ENCODE peak calls at places on chromosomes 1 and 21, in five cellular contexts. S, O, P, L and Q are unnamed samples.

GRCh38 chr1:214327519-214327918 is 46.6 kb downstream of the SMYD2 start:
- DNase-seq in S (no peak), O (no peak), P (no peak), L (no peak), Q (no peak)

GRCh38 chr1:223209293-223209898 is 66.3 kb upstream of the TLR5 start:
- DNase-seq in S (no peak), O (no peak), P (no peak), L (no peak), Q (no peak)

GRCh38 chr1:231983266-231984193 is 356.9 kb downstream of the DISC1 start:
- DNase-seq in O (no peak), P (no peak), L (no peak), S (no peak), Q (no peak)

GRCh38 chr1:201517631-201518030 is 10.7 kb upstream of the CSRP1 start:
- DNase-seq in S (no peak), L (no peak), O (no peak), P (no peak), Q (no peak)

GRCh38 chr1:168081373-168082007 is 55.2 kb downstream of the GPR161 start:
- DNase-seq in O (no peak), S (peak; percentile 93), P (peak; percentile 51), L (no peak), Q (no peak)

GRCh38 chr21:33300701-33301631 is 23.8 kb upstream of the IFNAR1 start:
- DNase-seq in S (no peak), O (no peak), P (no peak), L (no peak), Q (no peak)

GRCh38 chr1:150513275-150513885 is 2.2 kb upstream of the FALEC start:
- DNase-seq in L (no peak), S (no peak), P (no peak), O (no peak), Q (peak; percentile 32)

GRCh38 chr21:46005481-46005881 is 23.9 kb downstream of the COL6A1 start:
- DNase-seq in P (no peak), S (no peak), O (no peak), L (peak; percentile 75), Q (no peak)

GRCh38 chr1:161019767-161020572 is 982 bp downstream of the F11R start:
- DNase-seq in O (peak; percentile 23), L (no peak), S (no peak), P (no peak), Q (no peak)

GRCh38 chr1:211382182-211382713 is 55.6 kb downstream of the TRAF5 start:
- DNase-seq in O (no peak), S (no peak), P (no peak), L (no peak), Q (no peak)
- H3K4me1 ChIP-seq in O (no peaks in the 10 kb centered on the region), S (no peaks in the 10 kb centered on the region), P (peaks cover 8% of the 10 kb centered on the region), L (peaks cover 21% of the 10 kb centered on the region), Q (no peaks in the 10 kb centered on the region)

GRCh38 chr1:69073176-69073575 is 494.5 kb upstream of the LRRC7 start:
- DNase-seq in S (no peak), P (no peak), L (no peak), O (no peak), Q (no peak)
- TF ChIP-seq CTCF in S (no peak), P (no peak), L (no peak), O (no peak), Q (no peak)

GRCh38 chr1:226722901-226723639 is 16.0 kb downstream of the ITPKB start:
- DNase-seq in L (no peak), P (no peak), S (no peak), O (no peak), Q (no peak)
- H3K4me1 ChIP-seq in L (peaks cover 41% of the 10 kb centered on the region), P (peaks cover 28% of the 10 kb centered on the region), S (peaks cover 9% of the 10 kb centered on the region), O (peaks cover 30% of the 10 kb centered on the region), Q (peaks cover 33% of the 10 kb centered on the region)

DNA sequence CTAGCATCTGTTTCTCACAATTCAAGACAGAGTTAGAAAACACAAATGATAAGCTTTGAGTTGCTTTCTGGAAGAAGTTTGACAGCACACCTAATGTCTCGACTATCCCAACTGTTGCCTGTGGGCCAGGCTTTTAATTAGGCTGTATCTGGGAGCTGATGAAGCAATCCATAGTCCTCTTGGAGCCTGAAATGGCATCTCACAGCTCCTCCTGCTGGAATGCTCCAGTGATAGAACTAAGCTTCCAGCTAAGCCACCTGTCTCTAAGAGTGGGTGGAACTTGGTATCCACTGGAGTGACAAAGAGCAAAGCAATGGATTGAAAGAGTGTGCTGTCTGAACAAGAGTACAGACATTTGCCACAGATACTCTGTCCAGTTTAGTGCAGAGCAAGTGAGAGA is 605.3 kb upstream of the NR5A2 start:
- DNase-seq in L (no peak), S (peak; percentile 55), O (no peak), P (no peak), Q (no peak)
- TF ChIP-seq CTCF in L (no peak), S (peak; percentile 56), O (peak; percentile 28), P (no peak), Q (no peak)

GRCh38 chr1:212231372-212231771 is 53.8 kb upstream of the PPP2R5A start:
- DNase-seq in P (no peak), O (no peak), S (no peak), L (no peak), Q (no peak)
- H3K4me1 ChIP-seq in P (peaks cover 29% of the 10 kb centered on the region), O (peaks cover 9% of the 10 kb centered on the region), S (peaks cover 6% of the 10 kb centered on the region), L (peaks cover 28% of the 10 kb centered on the region), Q (peaks cover 14% of the 10 kb centered on the region)

GRCh38 chr1:45750298-45751038 is at the start of gene IPP:
- DNase-seq in S (peak; percentile 97), L (peak; percentile 97), O (peak; percentile 100), P (peak; percentile 97), Q (peak; percentile 99)
- TF ChIP-seq CTCF in S (peak; percentile 31), L (no peak), O (no peak), P (no peak), Q (peak; percentile 20)

GRCh38 chr1:33472349-33472980 is at the start of gene ZSCAN20:
- DNase-seq in P (peak; percentile 98), O (peak; percentile 99), L (peak; percentile 99), S (peak; percentile 98), Q (peak; percentile 99)
- H3K4me1 ChIP-seq in P (peaks cover 35% of the 10 kb centered on the region), O (peaks cover 21% of the 10 kb centered on the region), L (peaks cover 36% of the 10 kb centered on the region), S (peaks cover 12% of the 10 kb centered on the region), Q (peaks cover 11% of the 10 kb centered on the region)

GRCh38 chr1:107464827-107465226 is 324.0 kb downstream of the NTNG1 start:
- DNase-seq in L (no peak), S (no peak), O (no peak), P (no peak), Q (no peak)
- TF ChIP-seq CTCF in L (no peak), S (no peak), O (no peak), P (no peak), Q (no peak)